ENCODE peak calls at places on chromosomes 6 and 20, in five cellular contexts. C is neural progenitor cell, O is MM.1S, Q is H9, M is astrocyte. Y is an unnamed sample. For H3K4me1, the result is how much of the 10 kb centered on the place peaks cover.

GRCh38 chr6:154498340-154498934 is 12.0 kb downstream of the CNKSR3 start:
- DNase-seq in C (no peak), O (no peak), Q (no peak), M (peak), Y (no peak)

GRCh38 chr6:153729189-153729588 is 309.9 kb upstream of the OPRM1 start:
- DNase-seq in O (no peak), M (no peak), C (no peak), Q (no peak), Y (no peak)

GRCh38 chr20:64254571-64255360 is 782 bp upstream of the PCMTD2 start:
- DNase-seq in O (no peak), C (no peak), M (no peak), Q (no peak), Y (no peak)

GRCh38 chr20:768426-768978 is at the start of gene SLC52A3:
- DNase-seq in C (peak), O (no peak), M (no peak), Q (peak), Y (no peak)

GRCh38 chr6:282177-282866 is 10.0 kb upstream of the DUSP22 start:
- DNase-seq in M (no peak), O (no peak), Q (no peak), C (no peak), Y (no peak)

GRCh38 chr20:31517373-31517772 is 3.1 kb downstream of the HM13 start:
- DNase-seq in O (no peak), Q (peak), M (peak), C (peak), Y (peak)

GRCh38 chr6:166627875-166628849 is 1.1 kb upstream of the RPS6KA2 start:
- DNase-seq in M (peak), O (peak), Q (peak), C (peak), Y (peak)

GRCh38 chr6:26379236-26380139 is 3.4 kb upstream of the BTN2A2 start:
- DNase-seq in C (no peak), O (no peak), M (no peak), Q (no peak), Y (no peak)

GRCh38 chr20:4151991-4152695 is 136.8 kb upstream of the RNF24 start:
- DNase-seq in M (peak), O (no peak), C (no peak), Q (no peak), Y (peak)

GRCh38 chr20:11734431-11734830 is 183.3 kb upstream of the BTBD3 start:
- DNase-seq in Q (no peak), O (no peak), C (no peak), M (no peak), Y (no peak)

GRCh38 chr20:54158856-54159418 is 14.8 kb downstream of the CYP24A1 start:
- DNase-seq in O (no peak), M (no peak), Q (no peak), C (no peak), Y (no peak)

GRCh38 chr20:24870876-24871275 is 78.2 kb upstream of the CST7 start:
- DNase-seq in M (no peak), O (no peak), Q (no peak), C (no peak), Y (no peak)

GRCh38 chr6:164021589-164022290 is 607.2 kb downstream of the QKI start:
- DNase-seq in M (no peak), Q (no peak), O (no peak), C (no peak), Y (no peak)

GRCh38 chr6:85404497-85405174 is 45.2 kb upstream of the NT5E start:
- DNase-seq in Q (no peak), M (peak), C (no peak), O (no peak), Y (peak)

GRCh38 chr6:159056941-159057340 is 12.2 kb upstream of the TAGAP start:
- DNase-seq in O (no peak), C (no peak), Q (no peak), M (no peak), Y (no peak)

GRCh38 chr6:37512400-37512958 is 12.8 kb upstream of the CCDC167 start:
- DNase-seq in Q (peak), O (no peak), M (no peak), C (peak), Y (no peak)

GRCh38 chr6:13760948-13761347 is 49.3 kb upstream of the RANBP9 start:
- DNase-seq in M (peak), Q (no peak), C (no peak), O (no peak), Y (peak)

GRCh38 chr6:139881728-139882211 is 507.3 kb upstream of the CITED2 start:
- DNase-seq in M (peak), O (peak), Q (peak), C (peak), Y (peak)

DNA sequence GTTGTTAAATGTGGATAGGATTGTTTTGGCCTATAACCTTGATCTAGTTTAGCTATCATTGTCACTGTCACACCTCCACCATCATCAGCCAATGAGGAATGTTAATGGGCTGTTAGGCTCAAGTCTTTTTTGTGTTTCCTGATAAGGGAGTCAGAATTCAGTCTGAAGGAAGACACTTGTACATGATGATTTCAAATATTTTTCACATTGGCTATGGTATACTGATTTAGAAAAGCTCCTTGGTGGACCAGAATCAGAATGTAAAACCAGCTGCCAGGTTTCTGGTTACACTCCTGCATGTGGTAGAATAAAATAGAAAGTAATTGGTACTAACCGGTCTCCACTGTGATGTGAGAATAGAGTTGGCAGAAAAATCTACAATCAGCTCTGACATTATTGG is 10.7 kb downstream of the COL9A1 start:
- DNase-seq in M (no peak), O (no peak), Q (no peak), C (no peak), Y (no peak)
- TF ChIP-seq CTCF in M (no peak), O (no peak), Q (no peak), C (no peak), Y (no peak)

GRCh38 chr20:53080969-53081871 is 109.1 kb downstream of the TSHZ2 start:
- DNase-seq in Q (no peak), C (no peak), O (no peak), M (peak), Y (peak)
- H3K4me1 ChIP-seq in Q (under half), C (under half), O (under half), M (under half), Y (under half)

GRCh38 chr6:29951882-29952281 is 9.6 kb downstream of the HLA-A start:
- DNase-seq in O (no peak), C (no peak), M (no peak), Q (no peak), Y (no peak)

GRCh38 chr6:29948277-29948676 is 5.9 kb downstream of the HLA-A start:
- DNase-seq in O (no peak), Q (no peak), M (no peak), C (no peak), Y (no peak)

GRCh38 chr6:29953001-29953436 is 10.7 kb downstream of the HLA-A start:
- DNase-seq in O (no peak), Q (no peak), M (peak), C (no peak), Y (peak)

GRCh38 chr6:29947292-29947980 is 5.1 kb downstream of the HLA-A start:
- DNase-seq in Q (no peak), O (no peak), M (no peak), C (no peak), Y (no peak)

DNA sequence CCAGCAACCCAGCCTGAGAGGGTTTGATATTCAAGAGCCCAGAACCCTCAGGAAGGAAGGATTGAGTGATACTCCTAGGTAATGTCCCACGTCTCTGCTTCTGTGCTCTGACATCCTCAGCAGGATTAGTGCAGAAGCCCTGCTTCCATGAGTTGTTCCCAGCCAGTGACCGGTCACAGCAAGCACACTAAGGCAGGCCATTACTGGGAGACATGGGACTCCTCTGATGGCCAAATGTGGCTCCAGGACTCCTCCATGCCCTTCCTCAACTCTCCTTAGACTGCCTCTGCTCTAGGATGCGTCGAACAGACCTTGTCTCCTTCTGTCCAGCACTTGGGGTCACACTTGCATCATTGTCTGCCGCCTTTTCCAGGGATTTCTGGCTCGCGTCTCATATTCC is 7.6 kb downstream of the HLA-A start:
- DNase-seq in O (no peak), C (no peak), Q (no peak), M (no peak), Y (no peak)
- H2AFZ ChIP-seq in O (no peak), C (no peak), Q (no peak), M (no peak), Y (no peak)

GRCh38 chr6:47655719-47656595 is 42.4 kb upstream of the ADGRF4 start:
- DNase-seq in Q (peak), O (no peak), C (peak), M (peak), Y (peak)
- TF ChIP-seq CTCF in Q (no peak), O (no peak), C (no peak), M (no peak), Y (no peak)

DNA sequence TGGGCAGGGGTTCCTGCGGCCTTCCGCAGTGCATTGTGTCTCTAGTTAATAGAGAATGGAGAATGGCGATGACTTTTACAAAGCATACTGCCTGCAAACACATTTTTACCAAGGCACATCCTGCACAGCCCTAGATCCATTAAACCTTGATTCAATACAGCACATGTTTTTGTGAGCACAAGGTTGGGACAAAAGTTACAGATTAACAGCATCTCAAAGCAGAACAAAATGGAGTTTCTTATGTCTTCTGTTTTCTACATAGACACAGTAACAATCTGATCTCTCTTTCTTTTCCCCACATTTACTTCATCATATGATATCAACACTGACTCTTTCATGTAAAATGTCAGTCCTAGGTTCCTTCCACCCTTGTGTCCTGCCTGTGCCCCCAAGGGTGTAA is 63.5 kb downstream of the GCNT2 start:
- DNase-seq in O (no peak), M (no peak), C (no peak), Q (no peak), Y (no peak)
- H3K4me1 ChIP-seq in O (under half), M (under half), C (half or more), Q (under half), Y (under half)

GRCh38 chr6:126976263-126976797 is 142.1 kb upstream of the RSPO3 start:
- DNase-seq in O (no peak), M (no peak), C (peak), Q (no peak), Y (no peak)
- H2AFZ ChIP-seq in O (no peak), M (no peak), C (no peak), Q (no peak), Y (no peak)

GRCh38 chr6:7727150-7727950 is 1.5 kb downstream of the BMP6 start:
- DNase-seq in O (peak), Q (peak), M (no peak), C (peak), Y (peak)
- TF ChIP-seq CTCF in O (no peak), Q (no peak), M (no peak), C (no peak), Y (no peak)

Y was measured in fibroblast of lung.